ENCODE peak calls at places on chromosomes 16 and 17, in ten cellular contexts. L is RWPE1; P is H54; I is epithelial cell of prostate; W is cardiac muscle cell; N is AG09319; G is OCI-M1; K is natural killer cell treated with Interleukin-12 subunit alpha and Interleukin-12 subunit beta and Interleukin-15 and Interleukin-18, amount 100 ng/mL, for 72 hours; X is GM18507; V is AML-193. Y is an unnamed sample.

GRCh38 chr16:727291-727977 is 528 bp downstream of the HAGHL start:
- DNase-seq in L (no peak), P (no peak), I (no peak), W (peak), N (no peak), G (peak), K (no peak), X (no peak), V (peak), Y (no peak)

GRCh38 chr16:88554711-88555264 is 15.4 kb upstream of the ZC3H18 start:
- DNase-seq in L (no peak), P (no peak), I (no peak), W (no peak), N (no peak), G (no peak), K (no peak), X (no peak), V (no peak), Y (no peak)

GRCh38 chr17:67600408-67600807 is 117.3 kb upstream of the NOL11 start:
- DNase-seq in L (no peak), P (no peak), I (no peak), W (no peak), N (no peak), G (no peak), K (no peak), X (no peak), V (no peak), Y (no peak)

GRCh38 chr17:15462962-15463361 is 4.5 kb downstream of the CDRT4 start:
- DNase-seq in L (no peak), P (no peak), I (no peak), W (no peak), N (no peak), G (no peak), K (no peak), X (no peak), V (no peak), Y (no peak)

GRCh38 chr16:77430360-77430759 is 4.5 kb downstream of the ADAMTS18 start:
- DNase-seq in L (no peak), P (no peak), I (no peak), W (no peak), N (no peak), G (no peak), K (no peak), X (no peak), V (no peak), Y (no peak)

GRCh38 chr17:55215711-55216110 is 49.0 kb upstream of the HLF start:
- DNase-seq in L (no peak), P (no peak), I (no peak), W (no peak), N (no peak), G (no peak), K (no peak), X (no peak), V (no peak), Y (no peak)

GRCh38 chr16:74556375-74556922 is 50.5 kb downstream of the GLG1 start:
- DNase-seq in L (no peak), P (no peak), I (no peak), W (no peak), N (no peak), G (no peak), K (no peak), X (no peak), V (no peak), Y (no peak)

GRCh38 chr16:23382279-23382678 is 70.7 kb downstream of the COG7 start:
- DNase-seq in L (no peak), P (no peak), I (no peak), W (no peak), N (no peak), G (no peak), K (no peak), X (no peak), V (no peak), Y (no peak)

GRCh38 chr16:87956169-87956770 is 5.0 kb downstream of the BANP start:
- DNase-seq in L (no peak), P (no peak), I (no peak), W (peak), N (no peak), G (peak), K (peak), X (no peak), V (peak), Y (no peak)

Y was measured in HFF-Myc.